ENCODE peak calls at places on chromosomes 6 and 20, in six cellular contexts. One of them, this sample, is unnamed.

GRCh38 chr6:139409026-139409425 is 34.6 kb upstream of the CITED2 start:
- DNase-seq in fibroblast of the aortic adventitia: peak
- DNase-seq in foreskin fibroblast: no peak
- DNase-seq in HFFc6: peak
- DNase-seq in WERI-Rb-1: no peak
- DNase-seq in mammary epithelial cell: peak
- DNase-seq in this sample: no peak

GRCh38 chr6:7909323-7910276 is 988 bp downstream of the TXNDC5 start:
- DNase-seq in HFFc6: peak
- DNase-seq in fibroblast of the aortic adventitia: peak
- DNase-seq in mammary epithelial cell: peak
- DNase-seq in foreskin fibroblast: peak
- DNase-seq in WERI-Rb-1: peak
- DNase-seq in this sample: no peak

GRCh38 chr6:145008715-145009114 is 723.6 kb downstream of the UTRN start:
- DNase-seq in mammary epithelial cell: no peak
- DNase-seq in WERI-Rb-1: no peak
- DNase-seq in foreskin fibroblast: no peak
- DNase-seq in HFFc6: no peak
- DNase-seq in fibroblast of the aortic adventitia: no peak
- DNase-seq in this sample: no peak

GRCh38 chr20:29349836-29350235 is 1907.6 kb upstream of the DEFB115 start:
- DNase-seq in WERI-Rb-1: no peak
- DNase-seq in foreskin fibroblast: no peak
- DNase-seq in mammary epithelial cell: no peak
- DNase-seq in HFFc6: no peak
- DNase-seq in fibroblast of the aortic adventitia: no peak
- DNase-seq in this sample: no peak

GRCh38 chr6:20718705-20719653 is 184.7 kb downstream of the CDKAL1 start:
- DNase-seq in foreskin fibroblast: no peak
- DNase-seq in HFFc6: no peak
- DNase-seq in WERI-Rb-1: no peak
- DNase-seq in fibroblast of the aortic adventitia: no peak
- DNase-seq in mammary epithelial cell: no peak
- DNase-seq in this sample: no peak

GRCh38 chr20:61352381-61353260 is 100.6 kb downstream of the CDH4 start:
- DNase-seq in foreskin fibroblast: no peak
- DNase-seq in HFFc6: no peak
- DNase-seq in fibroblast of the aortic adventitia: no peak
- DNase-seq in mammary epithelial cell: no peak
- DNase-seq in WERI-Rb-1: no peak
- DNase-seq in this sample: no peak

GRCh38 chr20:38091447-38092216 is 58.1 kb downstream of the RPRD1B start:
- DNase-seq in WERI-Rb-1: no peak
- DNase-seq in fibroblast of the aortic adventitia: no peak
- DNase-seq in foreskin fibroblast: no peak
- DNase-seq in mammary epithelial cell: no peak
- DNase-seq in HFFc6: no peak
- DNase-seq in this sample: no peak

GRCh38 chr20:2485080-2485479 is 14.5 kb upstream of the SNRPB start:
- DNase-seq in HFFc6: no peak
- DNase-seq in mammary epithelial cell: no peak
- DNase-seq in fibroblast of the aortic adventitia: no peak
- DNase-seq in foreskin fibroblast: no peak
- DNase-seq in WERI-Rb-1: no peak
- DNase-seq in this sample: no peak

GRCh38 chr6:33298773-33299236 is at the start of gene RGL2:
- DNase-seq in mammary epithelial cell: no peak
- DNase-seq in fibroblast of the aortic adventitia: peak
- DNase-seq in HFFc6: no peak
- DNase-seq in WERI-Rb-1: peak
- DNase-seq in foreskin fibroblast: peak
- DNase-seq in this sample: no peak

GRCh38 chr6:115573866-115574265 is 486.8 kb downstream of the FRK start:
- DNase-seq in WERI-Rb-1: no peak
- DNase-seq in fibroblast of the aortic adventitia: no peak
- DNase-seq in foreskin fibroblast: peak
- DNase-seq in mammary epithelial cell: no peak
- DNase-seq in HFFc6: no peak
- DNase-seq in this sample: no peak

GRCh38 chr6:169571123-169571962 is 130.5 kb downstream of the WDR27 start:
- DNase-seq in HFFc6: peak
- DNase-seq in WERI-Rb-1: no peak
- DNase-seq in mammary epithelial cell: peak
- DNase-seq in foreskin fibroblast: peak
- DNase-seq in fibroblast of the aortic adventitia: peak
- DNase-seq in this sample: no peak

GRCh38 chr6:7219310-7219709 is 93.7 kb downstream of the SSR1 start:
- DNase-seq in fibroblast of the aortic adventitia: no peak
- DNase-seq in WERI-Rb-1: no peak
- DNase-seq in mammary epithelial cell: peak
- DNase-seq in foreskin fibroblast: peak
- DNase-seq in HFFc6: peak
- DNase-seq in this sample: no peak

GRCh38 chr20:34337982-34338756 is 24.9 kb upstream of the ITCH start:
- DNase-seq in WERI-Rb-1: no peak
- DNase-seq in mammary epithelial cell: no peak
- DNase-seq in foreskin fibroblast: no peak
- DNase-seq in fibroblast of the aortic adventitia: no peak
- DNase-seq in HFFc6: no peak
- DNase-seq in this sample: no peak

GRCh38 chr6:169961772-169962561 is 210.5 kb downstream of the ERMARD start:
- DNase-seq in mammary epithelial cell: no peak
- DNase-seq in fibroblast of the aortic adventitia: no peak
- DNase-seq in HFFc6: no peak
- DNase-seq in WERI-Rb-1: no peak
- DNase-seq in foreskin fibroblast: no peak
- DNase-seq in this sample: no peak

GRCh38 chr6:133184798-133185380 is 56.3 kb upstream of the EYA4 start:
- DNase-seq in HFFc6: no peak
- DNase-seq in fibroblast of the aortic adventitia: peak
- DNase-seq in mammary epithelial cell: no peak
- DNase-seq in WERI-Rb-1: no peak
- DNase-seq in foreskin fibroblast: no peak
- DNase-seq in this sample: no peak

GRCh38 chr20:58251979-58252591 is 23.6 kb upstream of the ANKRD60 start:
- DNase-seq in WERI-Rb-1: no peak
- DNase-seq in fibroblast of the aortic adventitia: peak
- DNase-seq in mammary epithelial cell: peak
- DNase-seq in HFFc6: peak
- DNase-seq in foreskin fibroblast: peak
- DNase-seq in this sample: no peak

GRCh38 chr6:95321106-95321505 is 256.2 kb upstream of the MANEA start:
- DNase-seq in mammary epithelial cell: no peak
- DNase-seq in WERI-Rb-1: no peak
- DNase-seq in HFFc6: no peak
- DNase-seq in foreskin fibroblast: no peak
- DNase-seq in fibroblast of the aortic adventitia: no peak
- DNase-seq in this sample: no peak

DNA sequence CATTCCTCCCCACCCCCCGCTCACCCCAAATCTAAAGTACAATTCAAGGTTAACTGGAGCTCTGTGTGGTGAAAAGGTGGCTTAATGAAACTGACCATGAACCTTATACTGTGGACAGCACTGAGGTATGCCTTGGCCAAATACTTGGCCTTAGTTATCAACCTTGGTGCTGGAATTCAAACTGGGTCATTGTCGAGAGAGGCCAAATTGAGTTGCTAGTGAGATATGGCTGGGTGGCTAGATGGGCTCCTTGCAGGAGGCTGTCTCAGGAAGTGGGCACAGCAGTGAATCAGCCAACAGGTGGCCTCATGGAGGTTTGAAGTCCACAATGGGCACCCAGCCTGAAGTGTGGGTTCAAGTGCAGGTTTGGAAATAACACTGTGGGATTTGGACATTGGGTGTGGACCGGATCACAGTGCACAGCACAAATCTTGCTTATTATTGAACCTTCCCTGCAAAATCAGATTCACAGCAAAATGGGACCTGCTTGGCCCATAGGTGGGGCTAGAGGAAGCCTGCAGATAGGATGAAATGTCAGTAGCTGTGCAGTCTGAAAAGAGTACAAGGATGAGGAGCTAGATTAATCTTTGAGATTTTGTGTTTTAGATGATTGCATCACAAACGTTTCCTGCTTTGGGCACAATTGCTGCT is 5.6 kb upstream of the BTBD3 start:
- DNase-seq in fibroblast of the aortic adventitia: peak
- DNase-seq in HFFc6: no peak
- DNase-seq in WERI-Rb-1: peak
- DNase-seq in foreskin fibroblast: no peak
- DNase-seq in mammary epithelial cell: no peak
- DNase-seq in this sample: no peak
- TF ChIP-seq CTCF in fibroblast of the aortic adventitia: peak
- TF ChIP-seq CTCF in HFFc6: peak
- TF ChIP-seq CTCF in WERI-Rb-1: peak
- TF ChIP-seq CTCF in foreskin fibroblast: peak
- TF ChIP-seq CTCF in mammary epithelial cell: peak
- TF ChIP-seq CTCF in this sample: no peak

GRCh38 chr6:24522090-24522820 is 27.5 kb downstream of the ALDH5A1 start:
- DNase-seq in foreskin fibroblast: no peak
- DNase-seq in mammary epithelial cell: peak
- DNase-seq in WERI-Rb-1: no peak
- DNase-seq in fibroblast of the aortic adventitia: peak
- DNase-seq in HFFc6: no peak
- DNase-seq in this sample: no peak

GRCh38 chr6:24524329-24524728 is 29.6 kb downstream of the ALDH5A1 start:
- DNase-seq in mammary epithelial cell: no peak
- DNase-seq in fibroblast of the aortic adventitia: no peak
- DNase-seq in foreskin fibroblast: no peak
- DNase-seq in HFFc6: no peak
- DNase-seq in WERI-Rb-1: no peak
- DNase-seq in this sample: no peak

GRCh38 chr6:24517659-24518538 is 23.1 kb downstream of the ALDH5A1 start:
- DNase-seq in fibroblast of the aortic adventitia: no peak
- DNase-seq in WERI-Rb-1: no peak
- DNase-seq in foreskin fibroblast: no peak
- DNase-seq in mammary epithelial cell: no peak
- DNase-seq in HFFc6: no peak
- DNase-seq in this sample: no peak

GRCh38 chr6:24522821-24523175 is 28.0 kb downstream of the ALDH5A1 start:
- DNase-seq in foreskin fibroblast: no peak
- DNase-seq in WERI-Rb-1: no peak
- DNase-seq in HFFc6: no peak
- DNase-seq in fibroblast of the aortic adventitia: no peak
- DNase-seq in mammary epithelial cell: no peak
- DNase-seq in this sample: no peak

DNA sequence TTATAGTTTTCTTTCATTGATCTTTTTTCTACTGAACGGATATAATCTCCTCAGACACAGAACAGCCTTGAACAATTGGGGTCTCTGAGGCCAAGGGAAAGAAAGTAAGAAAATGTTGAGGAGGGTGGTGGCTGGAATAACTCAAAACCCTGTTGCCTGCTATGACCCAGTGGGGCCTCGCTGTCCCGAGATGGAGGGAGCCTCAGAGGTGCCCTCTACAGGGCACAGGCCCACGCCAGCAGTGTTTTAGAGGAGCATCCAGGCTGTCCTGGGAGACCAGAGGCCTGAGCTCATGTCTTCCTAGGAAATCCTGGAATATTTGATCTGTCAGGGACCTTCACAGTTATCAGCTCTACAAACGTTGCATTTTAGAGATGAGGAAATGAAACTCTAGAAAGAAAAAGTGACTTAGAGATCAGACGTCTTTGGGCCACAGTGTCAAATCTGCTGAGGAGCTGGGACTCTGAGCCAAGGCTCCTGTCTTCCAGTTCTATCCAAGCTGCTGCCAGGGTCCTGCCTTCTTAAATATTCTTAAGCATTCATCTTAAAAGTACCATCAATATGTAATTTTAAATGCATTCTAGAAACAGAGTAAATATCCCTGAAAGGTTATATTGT is 26.3 kb downstream of the ALDH5A1 start:
- DNase-seq in mammary epithelial cell: peak
- DNase-seq in WERI-Rb-1: peak
- DNase-seq in foreskin fibroblast: peak
- DNase-seq in fibroblast of the aortic adventitia: peak
- DNase-seq in HFFc6: peak
- DNase-seq in this sample: no peak
- TF ChIP-seq CTCF in mammary epithelial cell: peak
- TF ChIP-seq CTCF in WERI-Rb-1: peak
- TF ChIP-seq CTCF in foreskin fibroblast: peak
- TF ChIP-seq CTCF in fibroblast of the aortic adventitia: peak
- TF ChIP-seq CTCF in HFFc6: peak
- TF ChIP-seq CTCF in this sample: no peak

DNA sequence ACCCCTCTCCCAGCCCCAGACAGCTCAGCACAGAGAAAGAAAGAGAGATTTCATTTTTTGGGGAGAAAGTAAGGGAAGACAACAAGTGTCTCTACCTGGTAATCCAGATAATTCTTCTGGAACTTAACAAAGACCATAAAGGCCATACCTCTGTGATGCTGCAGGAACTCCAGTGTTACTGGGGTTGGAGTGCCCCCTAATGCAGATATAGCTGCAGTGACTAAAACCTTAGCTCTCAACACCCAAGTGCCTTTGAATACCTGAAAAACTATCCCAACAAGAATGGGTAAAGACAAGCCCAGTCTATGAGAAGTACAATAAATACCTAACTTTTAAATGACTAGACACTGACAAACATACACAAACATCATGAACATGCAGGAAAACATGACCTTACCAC is 365.3 kb upstream of the PTCHD4 start:
- DNase-seq in fibroblast of the aortic adventitia: peak
- DNase-seq in HFFc6: no peak
- DNase-seq in WERI-Rb-1: peak
- DNase-seq in mammary epithelial cell: peak
- DNase-seq in foreskin fibroblast: peak
- DNase-seq in this sample: no peak
- TF ChIP-seq CTCF in fibroblast of the aortic adventitia: peak
- TF ChIP-seq CTCF in HFFc6: peak
- TF ChIP-seq CTCF in WERI-Rb-1: peak
- TF ChIP-seq CTCF in mammary epithelial cell: peak
- TF ChIP-seq CTCF in foreskin fibroblast: peak
- TF ChIP-seq CTCF in this sample: no peak

DNA sequence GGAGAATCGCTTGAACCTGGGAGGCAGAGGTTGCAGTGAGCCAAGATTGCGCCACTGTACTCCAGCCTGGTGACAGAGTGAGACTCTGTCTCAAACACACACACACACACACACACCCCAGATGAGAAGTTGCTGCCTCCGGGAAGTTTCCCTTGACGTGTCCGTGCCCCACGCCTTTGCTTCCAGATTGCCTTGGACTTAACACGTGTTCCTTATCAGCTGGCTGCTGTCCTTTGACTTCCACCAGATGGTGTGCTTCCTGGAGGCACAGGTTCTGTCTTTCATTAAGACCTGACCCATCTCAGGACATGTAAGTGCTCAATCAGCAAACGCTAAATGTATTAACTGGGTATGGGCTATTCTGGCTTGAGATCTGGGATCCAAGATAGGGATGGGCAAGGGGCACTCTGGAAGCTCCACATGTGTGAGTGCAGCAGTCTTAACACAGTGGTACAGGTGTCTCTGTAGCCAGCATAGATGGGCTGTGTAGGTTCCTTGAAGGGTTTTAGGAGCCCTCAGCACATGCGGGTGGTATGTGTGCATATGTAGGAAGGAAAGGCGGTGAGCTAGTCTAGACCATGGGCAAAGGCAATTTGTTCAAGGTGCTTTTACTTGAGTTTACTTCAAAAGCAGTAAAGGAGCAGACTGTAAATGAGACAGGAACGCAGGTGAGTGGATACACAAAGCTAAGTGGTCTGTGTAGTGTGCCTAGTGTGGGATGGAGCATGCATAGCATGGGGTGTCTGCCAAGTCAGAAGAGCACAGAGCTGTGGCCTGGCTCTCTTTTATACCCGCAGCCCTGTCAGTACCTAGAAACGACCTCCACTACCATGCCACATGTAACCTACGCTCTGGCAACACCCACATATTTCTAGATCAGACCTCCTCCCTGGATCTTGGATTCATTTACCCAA is 11.6 kb downstream of the PIGT start:
- DNase-seq in foreskin fibroblast: no peak
- DNase-seq in HFFc6: no peak
- DNase-seq in WERI-Rb-1: peak
- DNase-seq in fibroblast of the aortic adventitia: peak
- DNase-seq in mammary epithelial cell: no peak
- DNase-seq in this sample: no peak
- TF ChIP-seq CTCF in foreskin fibroblast: no peak
- TF ChIP-seq CTCF in HFFc6: no peak
- TF ChIP-seq CTCF in WERI-Rb-1: peak
- TF ChIP-seq CTCF in fibroblast of the aortic adventitia: no peak
- TF ChIP-seq CTCF in mammary epithelial cell: no peak
- TF ChIP-seq CTCF in this sample: no peak